ENCODE peak calls at places on chromosomes 11 and 22, in ten cellular contexts. One of them, this sample, is unnamed.
A peak's percentile ranks its signal among the peaks of the same experiment; 100 is the strongest.

GRCh38 chr11:128492461-128492860 is 94.9 kb downstream of the ETS1 start:
- DNase-seq in ovary: no peak
- DNase-seq in transverse colon: no peak
- DNase-seq in tibial nerve: no peak
- DNase-seq in sigmoid colon: no peak
- DNase-seq in A549: no peak
- DNase-seq in stomach: no peak
- DNase-seq in H1: no peak
- DNase-seq in HepG2: no peak
- DNase-seq in SK-N-SH: no peak
- DNase-seq in this sample: no peak

GRCh38 chr11:120061036-120061760 is 76.7 kb downstream of the TRIM29 start:
- DNase-seq in transverse colon: no peak
- DNase-seq in tibial nerve: no peak
- DNase-seq in sigmoid colon: no peak
- DNase-seq in ovary: no peak
- DNase-seq in H1: no peak
- DNase-seq in stomach: no peak
- DNase-seq in A549: no peak
- DNase-seq in SK-N-SH: no peak
- DNase-seq in HepG2: no peak
- DNase-seq in this sample: peak; percentile 41

GRCh38 chr22:38724926-38725571 is 19.3 kb downstream of the GTPBP1 start:
- DNase-seq in HepG2: peak; percentile 58
- DNase-seq in SK-N-SH: peak; percentile 44
- DNase-seq in sigmoid colon: peak; percentile 50
- DNase-seq in A549: peak; percentile 49
- DNase-seq in transverse colon: no peak
- DNase-seq in H1: no peak
- DNase-seq in stomach: no peak
- DNase-seq in tibial nerve: no peak
- DNase-seq in ovary: no peak
- DNase-seq in this sample: no peak

GRCh38 chr22:39092111-39092867 is 4.8 kb upstream of the APOBEC3H start:
- DNase-seq in ovary: no peak
- DNase-seq in sigmoid colon: no peak
- DNase-seq in tibial nerve: no peak
- DNase-seq in H1: no peak
- DNase-seq in HepG2: no peak
- DNase-seq in transverse colon: no peak
- DNase-seq in SK-N-SH: no peak
- DNase-seq in stomach: no peak
- DNase-seq in A549: no peak
- DNase-seq in this sample: no peak

GRCh38 chr11:109112748-109113378 is 309.1 kb upstream of the C11orf87 start:
- DNase-seq in transverse colon: no peak
- DNase-seq in ovary: no peak
- DNase-seq in tibial nerve: no peak
- DNase-seq in A549: no peak
- DNase-seq in stomach: no peak
- DNase-seq in sigmoid colon: no peak
- DNase-seq in H1: no peak
- DNase-seq in SK-N-SH: peak; percentile 63
- DNase-seq in HepG2: no peak
- DNase-seq in this sample: no peak

GRCh38 chr22:39920134-39920743 is 19.4 kb downstream of the GRAP2 start:
- DNase-seq in A549: no peak
- DNase-seq in H1: no peak
- DNase-seq in HepG2: no peak
- DNase-seq in stomach: no peak
- DNase-seq in SK-N-SH: no peak
- DNase-seq in sigmoid colon: no peak
- DNase-seq in tibial nerve: no peak
- DNase-seq in ovary: no peak
- DNase-seq in transverse colon: no peak
- DNase-seq in this sample: no peak

GRCh38 chr11:61803889-61804647 is 11.4 kb downstream of the FEN1 start:
- DNase-seq in stomach: no peak
- DNase-seq in sigmoid colon: no peak
- DNase-seq in ovary: no peak
- DNase-seq in HepG2: no peak
- DNase-seq in A549: no peak
- DNase-seq in H1: no peak
- DNase-seq in SK-N-SH: no peak
- DNase-seq in transverse colon: no peak
- DNase-seq in tibial nerve: no peak
- DNase-seq in this sample: no peak

GRCh38 chr22:37493979-37494378 is 7.8 kb upstream of the MFNG start:
- DNase-seq in A549: no peak
- DNase-seq in SK-N-SH: no peak
- DNase-seq in sigmoid colon: no peak
- DNase-seq in stomach: no peak
- DNase-seq in transverse colon: no peak
- DNase-seq in H1: no peak
- DNase-seq in ovary: no peak
- DNase-seq in HepG2: no peak
- DNase-seq in tibial nerve: no peak
- DNase-seq in this sample: no peak

GRCh38 chr11:73308003-73308962 is at the start of gene ARHGEF17:
- DNase-seq in HepG2: peak; percentile 78
- DNase-seq in tibial nerve: peak; percentile 52
- DNase-seq in ovary: peak; percentile 84
- DNase-seq in A549: peak; percentile 83
- DNase-seq in H1: no peak
- DNase-seq in SK-N-SH: peak; percentile 91
- DNase-seq in stomach: peak; percentile 73
- DNase-seq in transverse colon: peak; percentile 72
- DNase-seq in sigmoid colon: peak; percentile 90
- DNase-seq in this sample: peak; percentile 87

GRCh38 chr22:39405346-39406085 is 5.9 kb downstream of the TAB1 start:
- DNase-seq in H1: no peak
- DNase-seq in sigmoid colon: no peak
- DNase-seq in SK-N-SH: no peak
- DNase-seq in transverse colon: no peak
- DNase-seq in tibial nerve: no peak
- DNase-seq in HepG2: no peak
- DNase-seq in A549: no peak
- DNase-seq in stomach: no peak
- DNase-seq in ovary: peak; percentile 73
- DNase-seq in this sample: no peak

GRCh38 chr11:61111786-61112517 is 9.7 kb downstream of the CD5 start:
- DNase-seq in ovary: no peak
- DNase-seq in HepG2: no peak
- DNase-seq in tibial nerve: no peak
- DNase-seq in transverse colon: no peak
- DNase-seq in stomach: no peak
- DNase-seq in H1: no peak
- DNase-seq in sigmoid colon: peak; percentile 58
- DNase-seq in A549: no peak
- DNase-seq in SK-N-SH: no peak
- DNase-seq in this sample: no peak

GRCh38 chr22:49892226-49892899 is 25.9 kb downstream of the ALG12 start:
- DNase-seq in transverse colon: no peak
- DNase-seq in ovary: no peak
- DNase-seq in sigmoid colon: no peak
- DNase-seq in H1: no peak
- DNase-seq in stomach: no peak
- DNase-seq in SK-N-SH: no peak
- DNase-seq in HepG2: no peak
- DNase-seq in tibial nerve: no peak
- DNase-seq in A549: no peak
- DNase-seq in this sample: no peak

GRCh38 chr11:12517741-12518140 is 140.4 kb downstream of the PARVA start:
- DNase-seq in H1: no peak
- DNase-seq in ovary: no peak
- DNase-seq in stomach: no peak
- DNase-seq in A549: no peak
- DNase-seq in sigmoid colon: peak; percentile 62
- DNase-seq in HepG2: no peak
- DNase-seq in SK-N-SH: no peak
- DNase-seq in tibial nerve: no peak
- DNase-seq in transverse colon: no peak
- DNase-seq in this sample: no peak

GRCh38 chr22:30685178-30685577 is 9.5 kb upstream of the OSBP2 start:
- DNase-seq in H1: no peak
- DNase-seq in ovary: no peak
- DNase-seq in A549: no peak
- DNase-seq in stomach: no peak
- DNase-seq in transverse colon: peak; percentile 21
- DNase-seq in tibial nerve: no peak
- DNase-seq in SK-N-SH: peak; percentile 44
- DNase-seq in sigmoid colon: no peak
- DNase-seq in HepG2: no peak
- DNase-seq in this sample: no peak

GRCh38 chr11:76232026-76232665 is 25.8 kb upstream of the WNT11 start:
- DNase-seq in A549: no peak
- DNase-seq in H1: no peak
- DNase-seq in tibial nerve: no peak
- DNase-seq in transverse colon: peak; percentile 23
- DNase-seq in ovary: no peak
- DNase-seq in HepG2: no peak
- DNase-seq in stomach: no peak
- DNase-seq in SK-N-SH: no peak
- DNase-seq in sigmoid colon: no peak
- DNase-seq in this sample: no peak

GRCh38 chr11:127485541-127485940 is 485.0 kb upstream of the KIRREL3 start:
- DNase-seq in ovary: no peak
- DNase-seq in SK-N-SH: no peak
- DNase-seq in HepG2: no peak
- DNase-seq in H1: no peak
- DNase-seq in stomach: no peak
- DNase-seq in tibial nerve: no peak
- DNase-seq in A549: no peak
- DNase-seq in sigmoid colon: no peak
- DNase-seq in transverse colon: no peak
- DNase-seq in this sample: no peak

GRCh38 chr11:132278801-132279574 is 908.6 kb downstream of the NTM start:
- DNase-seq in sigmoid colon: no peak
- DNase-seq in A549: peak; percentile 0
- DNase-seq in stomach: no peak
- DNase-seq in ovary: no peak
- DNase-seq in tibial nerve: no peak
- DNase-seq in transverse colon: no peak
- DNase-seq in HepG2: no peak
- DNase-seq in H1: no peak
- DNase-seq in SK-N-SH: no peak
- DNase-seq in this sample: no peak
- TF ChIP-seq EP300 in sigmoid colon: no peak
- TF ChIP-seq EP300 in A549: no peak
- TF ChIP-seq EP300 in stomach: no peak
- TF ChIP-seq EP300 in ovary: no peak
- TF ChIP-seq EP300 in tibial nerve: no peak
- TF ChIP-seq EP300 in transverse colon: no peak
- TF ChIP-seq EP300 in HepG2: no peak
- TF ChIP-seq EP300 in H1: no peak
- TF ChIP-seq EP300 in SK-N-SH: no peak
- TF ChIP-seq EP300 in this sample: no peak

DNA sequence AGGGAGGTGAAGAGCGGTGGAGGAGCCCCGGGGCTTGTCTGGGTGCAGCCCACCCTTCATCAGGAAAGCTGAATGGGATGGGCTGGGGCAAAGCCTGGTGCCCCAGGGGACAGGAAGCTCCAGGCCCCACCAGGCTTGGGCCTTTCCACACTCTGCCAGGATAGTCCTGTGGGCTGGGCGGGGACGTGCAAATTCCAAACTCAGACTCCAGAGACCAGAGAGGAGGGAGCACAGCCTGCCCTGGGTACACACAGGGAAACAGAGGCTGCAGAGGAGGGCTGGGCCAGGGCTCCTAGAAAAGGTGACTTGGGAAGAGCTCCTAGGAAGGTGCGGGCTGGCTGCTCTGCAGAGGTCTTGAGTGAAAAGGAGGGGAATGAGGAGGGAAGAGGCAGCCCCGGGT is 124.7 kb downstream of the MED15 start:
- DNase-seq in transverse colon: no peak
- DNase-seq in stomach: no peak
- DNase-seq in ovary: no peak
- DNase-seq in A549: no peak
- DNase-seq in sigmoid colon: no peak
- DNase-seq in HepG2: no peak
- DNase-seq in H1: no peak
- DNase-seq in SK-N-SH: no peak
- DNase-seq in tibial nerve: no peak
- DNase-seq in this sample: no peak
- TF ChIP-seq EP300 in transverse colon: no peak
- TF ChIP-seq EP300 in stomach: no peak
- TF ChIP-seq EP300 in ovary: no peak
- TF ChIP-seq EP300 in A549: no peak
- TF ChIP-seq EP300 in sigmoid colon: no peak
- TF ChIP-seq EP300 in HepG2: no peak
- TF ChIP-seq EP300 in H1: no peak
- TF ChIP-seq EP300 in SK-N-SH: no peak
- TF ChIP-seq EP300 in tibial nerve: no peak
- TF ChIP-seq EP300 in this sample: no peak

DNA sequence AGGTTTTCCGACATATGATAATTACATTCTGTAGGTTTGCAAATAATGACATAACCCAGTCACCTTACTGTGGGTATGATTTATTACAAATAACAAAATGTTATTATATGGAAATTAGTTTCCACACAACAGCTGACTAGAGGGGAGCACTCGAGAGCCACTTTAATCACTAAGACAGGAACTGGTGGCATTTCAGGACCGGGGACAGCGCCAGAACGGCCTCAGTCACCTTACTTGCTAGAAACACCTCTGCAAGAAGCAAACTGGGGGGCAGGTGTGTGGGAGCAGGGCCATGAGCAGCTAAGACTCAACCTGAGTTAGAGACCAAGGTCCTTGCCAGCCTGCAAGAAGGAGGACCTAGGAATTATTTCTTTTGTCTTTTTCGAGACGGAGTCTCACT is 199.9 kb downstream of the DSCAML1 start:
- DNase-seq in transverse colon: peak; percentile 19
- DNase-seq in H1: no peak
- DNase-seq in sigmoid colon: peak; percentile 26
- DNase-seq in stomach: no peak
- DNase-seq in ovary: no peak
- DNase-seq in A549: peak; percentile 38
- DNase-seq in SK-N-SH: no peak
- DNase-seq in HepG2: peak; percentile 21
- DNase-seq in tibial nerve: no peak
- DNase-seq in this sample: peak; percentile 40
- TF ChIP-seq EP300 in transverse colon: no peak
- TF ChIP-seq EP300 in H1: no peak
- TF ChIP-seq EP300 in sigmoid colon: no peak
- TF ChIP-seq EP300 in stomach: no peak
- TF ChIP-seq EP300 in ovary: no peak
- TF ChIP-seq EP300 in A549: no peak
- TF ChIP-seq EP300 in SK-N-SH: no peak
- TF ChIP-seq EP300 in HepG2: no peak
- TF ChIP-seq EP300 in tibial nerve: no peak
- TF ChIP-seq EP300 in this sample: no peak

DNA sequence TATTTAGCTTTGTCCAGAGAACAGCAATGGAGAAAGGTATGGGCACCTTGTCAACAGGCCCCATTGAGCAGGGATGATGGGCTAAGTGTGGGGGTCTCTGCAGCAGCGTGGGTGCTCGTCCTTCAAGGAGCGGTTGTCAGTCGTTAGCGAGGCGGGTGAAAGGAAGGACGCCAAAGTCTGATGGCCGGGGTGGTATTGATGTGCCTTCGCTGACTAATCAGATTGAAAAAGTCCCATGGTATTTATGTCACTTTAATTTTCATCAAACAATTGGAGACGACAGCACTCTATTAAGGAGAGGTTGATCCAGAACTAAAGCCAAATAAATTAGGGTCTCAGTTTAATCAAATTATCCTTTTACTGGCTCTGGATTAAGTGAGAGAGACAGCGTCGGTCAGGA is 9.6 kb downstream of the HTATIP2 start:
- DNase-seq in SK-N-SH: no peak
- DNase-seq in stomach: no peak
- DNase-seq in A549: no peak
- DNase-seq in transverse colon: no peak
- DNase-seq in tibial nerve: no peak
- DNase-seq in H1: no peak
- DNase-seq in sigmoid colon: no peak
- DNase-seq in HepG2: no peak
- DNase-seq in ovary: no peak
- DNase-seq in this sample: no peak
- TF ChIP-seq EP300 in SK-N-SH: no peak
- TF ChIP-seq EP300 in stomach: no peak
- TF ChIP-seq EP300 in A549: no peak
- TF ChIP-seq EP300 in transverse colon: no peak
- TF ChIP-seq EP300 in tibial nerve: no peak
- TF ChIP-seq EP300 in H1: no peak
- TF ChIP-seq EP300 in sigmoid colon: no peak
- TF ChIP-seq EP300 in HepG2: no peak
- TF ChIP-seq EP300 in ovary: no peak
- TF ChIP-seq EP300 in this sample: no peak